ENCODE peak calls at places on chromosomes 7 and 10, in ten cellular contexts. D is bronchial epithelial cell, R is cardiac muscle cell, S is cardiac fibroblast, M is lower lobe of right lung, V is neural progenitor cell, B is fibroblast of pulmonary artery, H is neural crest cell, P is GM20000, T is fibroblast of mammary gland. O is an unnamed sample.
A peak's percentile ranks its signal among the peaks of the same experiment; 100 is the strongest.

GRCh38 chr10:71755179-71755879 is 18.0 kb downstream of the VSIR start:
- DNase-seq in S (no peak), R (no peak), V (no peak), M (no peak), P (no peak), D (no peak), H (no peak), T (no peak), B (no peak), O (no peak)

GRCh38 chr7:66183700-66184099 is 21.4 kb upstream of the TPST1 start:
- DNase-seq in V (no peak), H (no peak), T (peak; percentile 90), P (no peak), S (peak; percentile 85), R (peak; percentile 77), B (peak; percentile 87), D (peak; percentile 88), M (no peak), O (no peak)

GRCh38 chr7:23680417-23681405 is 712 bp downstream of the FAM221A start:
- DNase-seq in B (peak; percentile 32), D (peak; percentile 21), P (peak; percentile 49), V (peak; percentile 89), T (peak; percentile 63), H (peak; percentile 53), R (peak; percentile 68), M (peak; percentile 83), S (peak; percentile 50), O (peak; percentile 42)

GRCh38 chr10:96651998-96652431 is 65.2 kb upstream of the TM9SF3 start:
- DNase-seq in H (no peak), S (no peak), P (peak; percentile 55), V (no peak), T (no peak), R (no peak), D (no peak), M (no peak), B (no peak), O (no peak)

GRCh38 chr7:47611045-47611511 is 29.2 kb upstream of the TNS3 start:
- DNase-seq in P (no peak), R (no peak), H (no peak), B (no peak), D (no peak), T (no peak), V (no peak), M (no peak), S (no peak), O (no peak)

GRCh38 chr10:14173706-14174594 is 156.8 kb downstream of the FRMD4A start:
- DNase-seq in V (peak; percentile 78), S (peak; percentile 10), M (no peak), P (no peak), R (peak; percentile 37), H (peak; percentile 27), D (no peak), B (no peak), T (no peak), O (no peak)

GRCh38 chr7:30652132-30652531 is 30.1 kb downstream of the CRHR2 start:
- DNase-seq in T (no peak), V (no peak), B (no peak), M (no peak), P (no peak), D (no peak), H (no peak), S (no peak), R (no peak), O (no peak)

GRCh38 chr10:54843085-54843646 is 42.1 kb upstream of the PCDH15 start:
- DNase-seq in V (no peak), D (no peak), P (no peak), R (no peak), T (no peak), H (no peak), M (no peak), B (no peak), S (no peak), O (no peak)

GRCh38 chr7:135527025-135527424 is 17.1 kb upstream of the CNOT4 start:
- DNase-seq in B (no peak), M (no peak), H (no peak), S (no peak), D (no peak), P (no peak), V (no peak), T (no peak), R (no peak), O (no peak)

GRCh38 chr7:7563813-7564212 is 2.9 kb upstream of the MIOS start:
- DNase-seq in P (no peak), B (no peak), T (no peak), S (no peak), H (no peak), D (no peak), R (no peak), V (no peak), M (no peak), O (no peak)

GRCh38 chr10:81367132-81367531 is 507.9 kb upstream of the NRG3 start:
- DNase-seq in T (no peak), S (no peak), D (no peak), R (no peak), P (no peak), V (peak; percentile 4), M (no peak), B (no peak), H (no peak), O (no peak)

GRCh38 chr10:266974-267425 is 131.7 kb downstream of the ZMYND11 start:
- DNase-seq in R (peak; percentile 68), H (no peak), V (no peak), S (peak; percentile 69), T (peak; percentile 41), B (peak; percentile 69), D (peak; percentile 52), M (no peak), P (no peak), O (no peak)

GRCh38 chr10:100878291-100878910 is 34.4 kb upstream of the SLF2 start:
- DNase-seq in S (peak; percentile 82), P (peak; percentile 62), R (peak; percentile 81), V (peak; percentile 91), D (peak; percentile 58), B (peak; percentile 83), T (peak; percentile 75), M (no peak), H (peak; percentile 63), O (peak; percentile 43)

GRCh38 chr7:148230883-148231282 is 359.7 kb upstream of the C7orf33 start:
- DNase-seq in V (no peak), B (no peak), M (no peak), T (no peak), D (no peak), R (no peak), P (no peak), S (no peak), H (no peak), O (no peak)

GRCh38 chr7:15481127-15481526 is 80.7 kb downstream of the AGMO start:
- DNase-seq in S (peak; percentile 25), B (no peak), P (no peak), M (no peak), T (no peak), D (no peak), V (no peak), H (no peak), R (no peak), O (no peak)

DNA sequence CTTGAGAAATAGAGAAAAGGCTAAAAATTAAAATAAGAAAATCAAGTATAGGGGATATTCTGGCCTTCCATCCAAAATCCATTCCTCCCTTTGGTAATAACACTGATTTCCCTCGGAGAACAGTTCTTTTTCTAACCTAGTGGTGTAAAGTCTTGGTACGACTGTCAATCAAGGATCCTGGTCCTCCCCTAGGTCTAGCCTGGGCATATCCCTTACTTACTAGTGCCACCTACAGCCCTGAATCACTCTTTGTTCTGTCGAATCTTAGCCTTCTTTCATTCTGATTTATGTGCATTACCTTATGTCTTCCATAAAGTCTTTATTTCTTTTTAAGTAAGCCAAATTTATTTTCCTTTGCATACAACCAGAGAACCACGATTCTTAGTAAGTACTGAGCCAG is 298.7 kb upstream of the LRRTM3 start:
- DNase-seq in P (no peak), M (no peak), R (no peak), H (no peak), T (no peak), V (peak; percentile 45), S (peak; percentile 60), D (peak; percentile 60), B (peak; percentile 1), O (no peak)
- TF ChIP-seq CTCF in P (no peak), M (no peak), R (no peak), H (peak; percentile 46), T (no peak), V (peak; percentile 43), S (peak; percentile 19), D (peak; percentile 57), B (no peak), O (peak; percentile 36)

GRCh38 chr7:140006600-140006999 is 56.2 kb downstream of the PARP12 start:
- DNase-seq in M (no peak), H (no peak), P (no peak), D (no peak), B (no peak), S (no peak), V (no peak), R (no peak), T (no peak), O (no peak)

GRCh38 chr7:140004672-140005071 is 58.1 kb downstream of the PARP12 start:
- DNase-seq in D (no peak), P (no peak), M (no peak), H (no peak), R (no peak), T (no peak), V (no peak), S (no peak), B (no peak), O (no peak)

GRCh38 chr7:140007051-140007690 is 55.6 kb downstream of the PARP12 start:
- DNase-seq in T (no peak), V (no peak), M (no peak), B (no peak), P (no peak), R (no peak), S (no peak), D (no peak), H (no peak), O (no peak)

GRCh38 chr7:140005341-140005740 is 57.4 kb downstream of the PARP12 start:
- DNase-seq in D (no peak), B (no peak), S (no peak), V (no peak), H (no peak), P (no peak), R (no peak), T (no peak), M (no peak), O (no peak)

GRCh38 chr7:140005754-140006503 is 56.8 kb downstream of the PARP12 start:
- DNase-seq in T (peak; percentile 24), H (peak; percentile 36), P (peak; percentile 30), D (peak; percentile 12), V (peak; percentile 68), B (peak; percentile 56), S (peak; percentile 32), R (peak; percentile 64), M (no peak), O (no peak)
- TF ChIP-seq CTCF in T (peak; percentile 30), H (peak; percentile 47), P (peak; percentile 31), D (peak; percentile 63), V (peak; percentile 58), B (peak; percentile 61), S (peak; percentile 52), R (peak; percentile 69), M (peak; percentile 14), O (peak; percentile 51)

GRCh38 chr7:121605297-121605640 is 209.2 kb upstream of the FAM3C start:
- DNase-seq in M (no peak), V (no peak), R (peak; percentile 49), B (peak; percentile 33), P (no peak), D (peak; percentile 53), S (peak; percentile 24), T (peak; percentile 11), H (no peak), O (no peak)
- TF ChIP-seq CTCF in M (no peak), V (peak; percentile 9), R (peak; percentile 32), B (peak; percentile 24), P (no peak), D (peak; percentile 43), S (peak; percentile 9), T (peak; percentile 9), H (no peak), O (no peak)

GRCh38 chr7:24722386-24723177 is 34.7 kb downstream of the GSDME start:
- DNase-seq in R (peak; percentile 72), S (peak; percentile 58), B (peak; percentile 73), V (peak; percentile 54), M (no peak), T (peak; percentile 24), P (no peak), H (no peak), D (no peak), O (no peak)
- TF ChIP-seq CTCF in R (peak; percentile 46), S (peak; percentile 22), B (peak; percentile 44), V (peak; percentile 54), M (no peak), T (peak; percentile 20), P (no peak), H (peak; percentile 37), D (peak; percentile 31), O (peak; percentile 37)

O was measured in progenitor cell of endocrine pancreas.